ENCODE peak calls at places on chromosomes 16 and 17, in ten cellular contexts. S, M, C, N, I, B, G, X, H and Z are unnamed samples.

GRCh38 chr17:76988796-76989195 is 120.6 kb downstream of the MGAT5B start:
- DNase-seq in M (no peak), X (no peak), I (no peak), S (no peak), N (no peak), H (no peak), B (no peak), G (no peak), C (no peak), Z (no peak)

GRCh38 chr17:36931096-36931696 is 6.1 kb upstream of the LHX1 start:
- DNase-seq in S (no peak), B (no peak), X (no peak), I (no peak), M (no peak), H (no peak), C (no peak), N (no peak), G (no peak), Z (no peak)

GRCh38 chr17:82791532-82791931 is 39.7 kb downstream of the TBCD start:
- DNase-seq in C (no peak), M (no peak), S (peak; percentile 94), H (peak; percentile 66), I (no peak), N (no peak), B (no peak), G (no peak), X (no peak), Z (peak; percentile 84)

GRCh38 chr17:4365628-4366311 is 705 bp downstream of the UBE2G1 start:
- DNase-seq in X (no peak), G (peak; percentile 29), N (no peak), B (peak; percentile 60), C (no peak), I (peak; percentile 35), S (no peak), H (no peak), M (peak; percentile 39), Z (no peak)

GRCh38 chr16:25605381-25605780 is 86.4 kb upstream of the HS3ST4 start:
- DNase-seq in G (no peak), M (no peak), N (no peak), I (no peak), S (no peak), C (no peak), H (no peak), X (no peak), B (no peak), Z (no peak)

GRCh38 chr16:20774703-20775362 is 11.0 kb downstream of the ACSM3 start:
- DNase-seq in B (peak; percentile 54), S (peak; percentile 77), N (no peak), X (peak; percentile 2), H (peak; percentile 55), G (peak; percentile 74), I (peak; percentile 77), C (peak; percentile 5), M (peak; percentile 78), Z (peak; percentile 8)

GRCh38 chr16:28098171-28098958 is 34.9 kb upstream of the GSG1L start:
- DNase-seq in M (no peak), B (no peak), H (no peak), G (no peak), N (no peak), X (no peak), I (no peak), C (no peak), S (no peak), Z (no peak)

GRCh38 chr17:17628388-17629008 is 37.0 kb upstream of the PEMT start:
- DNase-seq in B (peak; percentile 46), S (no peak), I (no peak), M (no peak), X (no peak), N (no peak), H (no peak), G (peak; percentile 73), C (peak; percentile 34), Z (no peak)

GRCh38 chr16:67489401-67490083 is 6.2 kb upstream of the AGRP start:
- DNase-seq in X (no peak), H (no peak), S (no peak), C (no peak), B (no peak), G (no peak), N (no peak), I (no peak), M (no peak), Z (no peak)

GRCh38 chr17:71632328-71632727 is 488.5 kb upstream of the SOX9 start:
- DNase-seq in I (peak; percentile 26), M (no peak), H (no peak), N (no peak), G (peak; percentile 90), B (no peak), X (no peak), C (no peak), S (peak; percentile 17), Z (no peak)

GRCh38 chr17:19686400-19687090 is 29.8 kb downstream of the SLC47A2 start:
- DNase-seq in M (no peak), C (no peak), G (no peak), N (no peak), H (no peak), X (no peak), B (no peak), S (no peak), I (no peak), Z (no peak)

GRCh38 chr16:86987746-86988670 is 329.2 kb downstream of the C16orf95 start:
- DNase-seq in H (no peak), N (no peak), X (no peak), S (no peak), G (no peak), M (no peak), B (no peak), I (no peak), C (no peak), Z (no peak)

GRCh38 chr16:53546988-53547391 is 44.0 kb upstream of the AKTIP start:
- DNase-seq in X (no peak), M (no peak), G (no peak), C (no peak), I (peak; percentile 35), N (no peak), H (no peak), B (no peak), S (peak; percentile 23), Z (peak; percentile 60)

GRCh38 chr16:67884684-67885083 is at the start of gene NRN1L:
- DNase-seq in C (no peak), S (peak; percentile 91), X (no peak), M (peak; percentile 78), B (no peak), H (peak; percentile 78), N (peak; percentile 72), I (no peak), G (peak; percentile 31), Z (peak; percentile 66)

GRCh38 chr16:27204232-27204915 is 1.0 kb downstream of the KDM8 start:
- DNase-seq in M (peak; percentile 59), I (no peak), H (no peak), G (no peak), N (peak; percentile 60), X (no peak), B (no peak), C (no peak), S (no peak), Z (peak; percentile 10)

GRCh38 chr17:4215882-4216411 is 47.8 kb downstream of the ANKFY1 start:
- DNase-seq in M (no peak), S (no peak), G (no peak), N (no peak), X (no peak), H (no peak), I (no peak), B (no peak), C (no peak), Z (no peak)

GRCh38 chr17:1042486-1042885 is 45.6 kb downstream of the TIMM22 start:
- DNase-seq in N (no peak), I (no peak), H (no peak), C (no peak), X (no peak), S (no peak), B (no peak), M (no peak), G (no peak), Z (no peak)

GRCh38 chr17:83089322-83090156 is 10.1 kb downstream of the METRNL start:
- DNase-seq in G (peak; percentile 85), X (no peak), H (no peak), M (no peak), C (no peak), I (no peak), S (no peak), B (no peak), N (no peak), Z (no peak)

GRCh38 chr16:56400458-56400857 is 24.9 kb downstream of the AMFR start:
- DNase-seq in I (no peak), B (no peak), C (no peak), G (no peak), X (no peak), M (no peak), N (no peak), H (no peak), S (no peak), Z (no peak)

GRCh38 chr17:50244771-50245170 is 29.5 kb upstream of the TMEM92 start:
- DNase-seq in B (no peak), G (no peak), H (no peak), S (no peak), C (no peak), N (no peak), I (no peak), X (no peak), M (no peak), Z (no peak)

GRCh38 chr17:38853292-38854219 is at the start of gene RPL23:
- DNase-seq in S (peak; percentile 98), X (peak; percentile 81), G (peak; percentile 98), M (peak; percentile 97), H (peak; percentile 90), N (peak; percentile 94), I (peak; percentile 99), C (peak; percentile 92), B (peak; percentile 87), Z (peak; percentile 84)

GRCh38 chr16:4489030-4489429 is 12.8 kb downstream of the HMOX2 start:
- DNase-seq in S (peak; percentile 83), I (no peak), C (no peak), X (no peak), H (no peak), G (no peak), M (no peak), B (no peak), N (no peak), Z (no peak)
- H3K4me3 ChIP-seq in S (no peak overlapping the region), I (no peak overlapping the region), C (peak overlapping the region; percentile 40), X (no peak overlapping the region), H (no peak overlapping the region), G (no peak overlapping the region), M (no peak overlapping the region), B (peak overlapping the region; percentile 32), N (no peak overlapping the region), Z (no peak overlapping the region)

GRCh38 chr17:29561541-29562517 is 5.0 kb downstream of the ABHD15 start:
- DNase-seq in S (no peak), X (no peak), I (no peak), N (no peak), B (no peak), C (no peak), G (peak; percentile 15), M (no peak), H (no peak), Z (no peak)
- H3K4me3 ChIP-seq in S (no peak overlapping the region), X (no peak overlapping the region), I (no peak overlapping the region), N (no peak overlapping the region), B (no peak overlapping the region), C (no peak overlapping the region), G (no peak overlapping the region), M (no peak overlapping the region), H (no peak overlapping the region), Z (no peak overlapping the region)

GRCh38 chr17:9998060-9998459 is 93.0 kb upstream of the RCVRN start:
- DNase-seq in X (no peak), N (no peak), S (no peak), B (no peak), G (no peak), C (no peak), H (no peak), M (no peak), I (no peak), Z (no peak)
- H3K4me3 ChIP-seq in X (no peak overlapping the region), N (no peak overlapping the region), S (no peak overlapping the region), B (no peak overlapping the region), G (no peak overlapping the region), C (no peak overlapping the region), H (no peak overlapping the region), M (no peak overlapping the region), I (no peak overlapping the region), Z (no peak overlapping the region)

GRCh38 chr17:81418710-81419332 is 23.6 kb downstream of the BAHCC1 start:
- DNase-seq in N (no peak), C (no peak), M (peak; percentile 35), X (no peak), G (peak; percentile 70), S (no peak), B (no peak), H (no peak), I (peak; percentile 84), Z (no peak)
- H3K4me3 ChIP-seq in N (no peak overlapping the region), C (no peak overlapping the region), M (no peak overlapping the region), X (no peak overlapping the region), G (no peak overlapping the region), S (no peak overlapping the region), B (no peak overlapping the region), H (peak overlapping the region; percentile 33), I (peak overlapping the region; percentile 38), Z (no peak overlapping the region)